ENCODE peak calls at places on chromosomes 5 and 9, in six cellular contexts. One of them, this sample, is unnamed.
A peak's percentile ranks its signal among the peaks of the same experiment; 100 is the strongest.

GRCh38 chr9:96495341-96495740 is 45.4 kb downstream of the HABP4 start:
- DNase-seq in mesenchymal stem cell: peak; percentile 93
- DNase-seq in HepG2: no peak
- DNase-seq in left ventricle myocardium inferior: no peak
- DNase-seq in breast epithelium: no peak
- DNase-seq in stomach: no peak
- DNase-seq in this sample: no peak

GRCh38 chr5:6745706-6746217 is 32.5 kb downstream of the TENT4A start:
- DNase-seq in stomach: no peak
- DNase-seq in left ventricle myocardium inferior: no peak
- DNase-seq in mesenchymal stem cell: peak; percentile 68
- DNase-seq in breast epithelium: no peak
- DNase-seq in HepG2: peak; percentile 45
- DNase-seq in this sample: no peak

GRCh38 chr5:180109920-180110319 is 38.4 kb upstream of the RNF130 start:
- DNase-seq in breast epithelium: no peak
- DNase-seq in mesenchymal stem cell: no peak
- DNase-seq in HepG2: no peak
- DNase-seq in stomach: no peak
- DNase-seq in left ventricle myocardium inferior: no peak
- DNase-seq in this sample: no peak

GRCh38 chr5:126339215-126339805 is 83.9 kb upstream of the GRAMD2B start:
- DNase-seq in HepG2: peak; percentile 61
- DNase-seq in stomach: no peak
- DNase-seq in mesenchymal stem cell: peak; percentile 72
- DNase-seq in left ventricle myocardium inferior: no peak
- DNase-seq in breast epithelium: peak; percentile 32
- DNase-seq in this sample: no peak

GRCh38 chr5:107633171-107633901 is 37.4 kb downstream of the EFNA5 start:
- DNase-seq in left ventricle myocardium inferior: no peak
- DNase-seq in stomach: no peak
- DNase-seq in HepG2: no peak
- DNase-seq in breast epithelium: no peak
- DNase-seq in mesenchymal stem cell: no peak
- DNase-seq in this sample: no peak

GRCh38 chr9:79955300-79955699 is 383.5 kb downstream of the TLE4 start:
- DNase-seq in mesenchymal stem cell: no peak
- DNase-seq in stomach: no peak
- DNase-seq in breast epithelium: no peak
- DNase-seq in HepG2: no peak
- DNase-seq in left ventricle myocardium inferior: no peak
- DNase-seq in this sample: no peak

GRCh38 chr9:99299214-99300102 is 77.4 kb downstream of the SEC61B start:
- DNase-seq in breast epithelium: no peak
- DNase-seq in left ventricle myocardium inferior: no peak
- DNase-seq in HepG2: peak; percentile 7
- DNase-seq in stomach: no peak
- DNase-seq in mesenchymal stem cell: peak; percentile 58
- DNase-seq in this sample: no peak

GRCh38 chr5:154406231-154406630 is 39.6 kb upstream of the SAP30L start:
- DNase-seq in stomach: no peak
- DNase-seq in mesenchymal stem cell: no peak
- DNase-seq in breast epithelium: no peak
- DNase-seq in HepG2: no peak
- DNase-seq in left ventricle myocardium inferior: no peak
- DNase-seq in this sample: no peak

GRCh38 chr9:128316421-128316820 is 5.8 kb downstream of the TRUB2 start:
- DNase-seq in stomach: no peak
- DNase-seq in breast epithelium: no peak
- DNase-seq in left ventricle myocardium inferior: no peak
- DNase-seq in mesenchymal stem cell: no peak
- DNase-seq in HepG2: no peak
- DNase-seq in this sample: no peak

GRCh38 chr9:133844876-133845658 is 106.9 kb upstream of the SARDH start:
- DNase-seq in mesenchymal stem cell: peak; percentile 78
- DNase-seq in HepG2: no peak
- DNase-seq in stomach: peak; percentile 31
- DNase-seq in left ventricle myocardium inferior: peak; percentile 79
- DNase-seq in breast epithelium: peak; percentile 25
- DNase-seq in this sample: peak; percentile 96

GRCh38 chr5:10577371-10578291 is 13.8 kb downstream of the ANKRD33B start:
- DNase-seq in mesenchymal stem cell: no peak
- DNase-seq in breast epithelium: no peak
- DNase-seq in HepG2: no peak
- DNase-seq in stomach: no peak
- DNase-seq in left ventricle myocardium inferior: peak; percentile 37
- DNase-seq in this sample: no peak

GRCh38 chr9:137544176-137544755 is 5.9 kb downstream of the PNPLA7 start:
- DNase-seq in left ventricle myocardium inferior: no peak
- DNase-seq in mesenchymal stem cell: peak; percentile 76
- DNase-seq in stomach: no peak
- DNase-seq in breast epithelium: no peak
- DNase-seq in HepG2: no peak
- DNase-seq in this sample: no peak

GRCh38 chr5:72477644-72478043 is 29.6 kb downstream of the ZNF366 start:
- DNase-seq in mesenchymal stem cell: no peak
- DNase-seq in breast epithelium: no peak
- DNase-seq in left ventricle myocardium inferior: no peak
- DNase-seq in HepG2: no peak
- DNase-seq in stomach: no peak
- DNase-seq in this sample: no peak

GRCh38 chr5:16808936-16809815 is 126.9 kb downstream of the MYO10 start:
- DNase-seq in HepG2: peak; percentile 10
- DNase-seq in stomach: no peak
- DNase-seq in breast epithelium: no peak
- DNase-seq in mesenchymal stem cell: no peak
- DNase-seq in left ventricle myocardium inferior: no peak
- DNase-seq in this sample: no peak

GRCh38 chr5:170737591-170737990 is 45.9 kb upstream of the GABRP start:
- DNase-seq in HepG2: no peak
- DNase-seq in breast epithelium: no peak
- DNase-seq in left ventricle myocardium inferior: no peak
- DNase-seq in stomach: no peak
- DNase-seq in mesenchymal stem cell: no peak
- DNase-seq in this sample: no peak

GRCh38 chr9:114467910-114468309 is 37.4 kb downstream of the WHRN start:
- DNase-seq in breast epithelium: no peak
- DNase-seq in stomach: no peak
- DNase-seq in mesenchymal stem cell: no peak
- DNase-seq in HepG2: no peak
- DNase-seq in left ventricle myocardium inferior: no peak
- DNase-seq in this sample: no peak

GRCh38 chr9:4138180-4138579 is 161.7 kb downstream of the GLIS3 start:
- DNase-seq in left ventricle myocardium inferior: no peak
- DNase-seq in HepG2: no peak
- DNase-seq in stomach: no peak
- DNase-seq in breast epithelium: no peak
- DNase-seq in mesenchymal stem cell: peak; percentile 23
- DNase-seq in this sample: no peak

GRCh38 chr9:33288828-33289483 is 1.4 kb upstream of the NFX1 start:
- DNase-seq in left ventricle myocardium inferior: no peak
- DNase-seq in breast epithelium: no peak
- DNase-seq in stomach: no peak
- DNase-seq in mesenchymal stem cell: no peak
- DNase-seq in HepG2: no peak
- DNase-seq in this sample: peak; percentile 79

GRCh38 chr9:133787749-133788015 is 49.5 kb upstream of the SARDH start:
- DNase-seq in stomach: peak; percentile 63
- DNase-seq in HepG2: no peak
- DNase-seq in breast epithelium: no peak
- DNase-seq in mesenchymal stem cell: peak; percentile 7
- DNase-seq in left ventricle myocardium inferior: peak; percentile 32
- DNase-seq in this sample: peak; percentile 83

GRCh38 chr5:172065431-172066065 is 59.1 kb upstream of the FBXW11 start:
- DNase-seq in stomach: no peak
- DNase-seq in breast epithelium: peak; percentile 55
- DNase-seq in left ventricle myocardium inferior: no peak
- DNase-seq in mesenchymal stem cell: no peak
- DNase-seq in HepG2: no peak
- DNase-seq in this sample: no peak

GRCh38 chr5:151219138-151219537 is 4.8 kb downstream of the CCDC69 start:
- DNase-seq in HepG2: no peak
- DNase-seq in left ventricle myocardium inferior: no peak
- DNase-seq in breast epithelium: no peak
- DNase-seq in mesenchymal stem cell: no peak
- DNase-seq in stomach: no peak
- DNase-seq in this sample: no peak
- H3K27ac ChIP-seq in HepG2: no peak overlapping the region
- H3K27ac ChIP-seq in left ventricle myocardium inferior: peak overlapping the region; percentile 88
- H3K27ac ChIP-seq in breast epithelium: no peak overlapping the region
- H3K27ac ChIP-seq in mesenchymal stem cell: no peak overlapping the region
- H3K27ac ChIP-seq in stomach: no peak overlapping the region
- H3K27ac ChIP-seq in this sample: no peak overlapping the region

DNA sequence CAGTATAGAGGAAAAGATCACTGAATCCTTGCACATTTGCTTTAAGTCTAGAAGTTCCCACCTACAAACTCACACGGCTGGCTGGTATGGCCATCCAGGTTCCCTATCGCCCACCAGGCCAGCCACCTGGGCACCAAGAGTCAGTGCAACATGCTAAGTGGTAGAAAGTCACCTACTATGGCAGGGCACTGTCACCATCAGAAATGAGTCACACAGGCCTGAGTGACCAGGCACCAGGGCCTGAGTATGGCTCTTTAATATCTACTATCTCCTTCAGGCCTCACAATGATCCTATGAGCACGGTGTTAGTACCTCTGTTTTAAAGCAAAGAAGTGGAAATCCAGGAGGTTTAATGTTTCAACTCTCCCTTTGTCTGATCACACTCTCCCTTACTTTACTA is 156.2 kb downstream of the CDK5RAP2 start:
- DNase-seq in stomach: no peak
- DNase-seq in breast epithelium: no peak
- DNase-seq in mesenchymal stem cell: no peak
- DNase-seq in HepG2: no peak
- DNase-seq in left ventricle myocardium inferior: no peak
- DNase-seq in this sample: no peak
- H3K36me3 ChIP-seq in stomach: peaks cover 56% of the 10 kb centered on the region
- H3K36me3 ChIP-seq in breast epithelium: no peaks in the 10 kb centered on the region
- H3K36me3 ChIP-seq in mesenchymal stem cell: peaks cover 19% of the 10 kb centered on the region
- H3K36me3 ChIP-seq in HepG2: peaks cover 21% of the 10 kb centered on the region
- H3K36me3 ChIP-seq in left ventricle myocardium inferior: peaks cover 39% of the 10 kb centered on the region
- H3K36me3 ChIP-seq in this sample: peaks cover 5% of the 10 kb centered on the region

DNA sequence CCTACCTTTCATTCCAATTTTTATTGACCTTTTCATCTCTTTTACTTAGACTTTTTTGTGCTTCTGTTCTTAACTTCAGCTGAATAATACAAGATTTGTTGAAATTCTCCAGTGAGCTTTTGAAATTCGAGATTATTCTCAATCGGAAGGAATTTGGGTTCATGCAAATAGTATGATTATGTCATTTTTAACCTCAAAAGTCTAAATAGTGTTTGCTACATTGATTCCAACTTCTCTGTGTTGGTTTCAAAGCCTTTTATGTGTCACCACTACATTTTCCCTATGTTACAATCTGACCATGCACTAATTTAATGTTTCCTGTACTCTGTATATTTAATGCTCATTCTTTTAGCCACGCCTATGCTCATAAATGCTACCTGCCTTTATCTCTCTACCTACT is 44.1 kb downstream of the VPS13A start:
- DNase-seq in left ventricle myocardium inferior: no peak
- DNase-seq in breast epithelium: no peak
- DNase-seq in stomach: no peak
- DNase-seq in mesenchymal stem cell: no peak
- DNase-seq in HepG2: no peak
- DNase-seq in this sample: no peak
- H3K27ac ChIP-seq in left ventricle myocardium inferior: no peak overlapping the region
- H3K27ac ChIP-seq in breast epithelium: no peak overlapping the region
- H3K27ac ChIP-seq in stomach: no peak overlapping the region
- H3K27ac ChIP-seq in mesenchymal stem cell: no peak overlapping the region
- H3K27ac ChIP-seq in HepG2: no peak overlapping the region
- H3K27ac ChIP-seq in this sample: no peak overlapping the region

DNA sequence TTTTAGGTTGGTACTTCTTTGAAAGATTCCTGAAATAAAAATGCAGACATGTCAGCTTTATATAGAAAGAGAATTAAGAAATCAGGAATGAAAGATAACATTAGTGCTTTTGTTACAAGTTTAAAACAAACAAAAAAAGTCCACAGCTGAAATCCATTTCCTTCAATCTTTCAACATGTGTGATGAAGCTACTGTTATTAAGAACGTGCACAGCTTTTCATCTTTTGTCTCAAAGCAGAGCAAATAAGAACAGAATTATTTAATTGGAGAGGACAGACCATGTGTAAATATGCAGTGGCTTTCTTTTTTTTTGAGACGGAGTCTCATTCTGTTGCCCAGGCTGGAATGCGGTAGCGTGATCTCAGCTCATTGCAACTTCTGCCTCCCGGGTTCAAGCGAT is 63.6 kb downstream of the FNBP1 start:
- DNase-seq in mesenchymal stem cell: no peak
- DNase-seq in left ventricle myocardium inferior: no peak
- DNase-seq in HepG2: no peak
- DNase-seq in stomach: no peak
- DNase-seq in breast epithelium: no peak
- DNase-seq in this sample: no peak
- H3K36me3 ChIP-seq in mesenchymal stem cell: peaks cover 41% of the 10 kb centered on the region
- H3K36me3 ChIP-seq in left ventricle myocardium inferior: peaks cover 42% of the 10 kb centered on the region
- H3K36me3 ChIP-seq in HepG2: peaks cover 3% of the 10 kb centered on the region
- H3K36me3 ChIP-seq in stomach: peaks cover 45% of the 10 kb centered on the region
- H3K36me3 ChIP-seq in breast epithelium: no peaks in the 10 kb centered on the region
- H3K36me3 ChIP-seq in this sample: no peaks in the 10 kb centered on the region

This sample was measured in kidney.